ENCODE peak calls at places on chromosomes 16 and 17, in seven cellular contexts. S, Q, L, J, A, B and N are unnamed samples.

GRCh38 chr17:17062866-17063265 is 20.6 kb downstream of the MPRIP start:
- DNase-seq in L (no peak), S (no peak), A (no peak), J (no peak), Q (no peak), B (no peak), N (no peak)

GRCh38 chr16:62516001-62516400 is 479.8 kb upstream of the CDH8 start:
- DNase-seq in Q (no peak), S (no peak), L (no peak), A (no peak), B (no peak), J (no peak), N (no peak)

GRCh38 chr17:75778861-75779249 is 5.8 kb upstream of the UNK start:
- DNase-seq in Q (peak; percentile 33), J (peak; percentile 44), A (peak; percentile 69), S (no peak), B (peak; percentile 52), L (no peak), N (no peak)

GRCh38 chr16:5736209-5736608 is 638.6 kb upstream of the EEF2KMT start:
- DNase-seq in J (no peak), L (no peak), B (no peak), S (no peak), Q (no peak), A (no peak), N (no peak)

GRCh38 chr16:57411362-57411976 is 6.9 kb downstream of the CCL17 start:
- DNase-seq in A (no peak), L (no peak), B (no peak), S (no peak), J (no peak), Q (no peak), N (no peak)

GRCh38 chr16:69329369-69330285 is 761 bp downstream of the PDF start:
- DNase-seq in J (no peak), A (no peak), Q (no peak), L (no peak), B (peak; percentile 39), S (no peak), N (no peak)

GRCh38 chr16:78929798-78930197 is 670.7 kb downstream of the MAF start:
- DNase-seq in Q (no peak), L (no peak), B (no peak), A (no peak), S (no peak), J (no peak), N (no peak)

GRCh38 chr17:61000911-61001310 is 323.3 kb downstream of the BCAS3 start:
- DNase-seq in L (peak; percentile 31), A (no peak), B (no peak), S (no peak), Q (no peak), J (no peak), N (peak; percentile 4)

GRCh38 chr17:55267777-55268648 is 3.3 kb downstream of the HLF start:
- DNase-seq in J (no peak), Q (no peak), L (no peak), A (no peak), S (no peak), B (no peak), N (no peak)

GRCh38 chr17:14918540-14918939 is 346.6 kb downstream of the PMP22 start:
- DNase-seq in J (no peak), Q (no peak), S (no peak), A (no peak), B (no peak), L (no peak), N (no peak)

GRCh38 chr16:49464877-49465504 is 91.4 kb downstream of the C16orf78 start:
- DNase-seq in B (no peak), A (no peak), Q (no peak), S (no peak), J (no peak), L (no peak), N (no peak)

GRCh38 chr17:54901230-54901847 is 687 bp downstream of the TOM1L1 start:
- DNase-seq in A (no peak), L (no peak), Q (no peak), B (no peak), J (no peak), S (peak; percentile 17), N (peak; percentile 16)